ENCODE peak calls at places on chromosomes 5 and 9, in seven cellular contexts. One of them, this sample, is unnamed.

GRCh38 chr5:173231996-173232498 is 3.0 kb downstream of the NKX2-5 start:
- DNase-seq in fibroblast of lung: no peak
- DNase-seq in HFF-Myc: no peak
- DNase-seq in uterus: no peak
- DNase-seq in cardiac fibroblast: no peak
- DNase-seq in BJ: no peak
- DNase-seq in choroid plexus epithelial cell: no peak
- DNase-seq in this sample: no peak

GRCh38 chr5:97094579-97095317 is 47.7 kb downstream of the LIX1 start:
- DNase-seq in fibroblast of lung: no peak
- DNase-seq in HFF-Myc: no peak
- DNase-seq in uterus: no peak
- DNase-seq in cardiac fibroblast: no peak
- DNase-seq in BJ: no peak
- DNase-seq in choroid plexus epithelial cell: no peak
- DNase-seq in this sample: no peak

GRCh38 chr9:95266649-95267048 is 50.9 kb downstream of the FANCC start:
- DNase-seq in fibroblast of lung: no peak
- DNase-seq in HFF-Myc: no peak
- DNase-seq in uterus: no peak
- DNase-seq in cardiac fibroblast: no peak
- DNase-seq in BJ: no peak
- DNase-seq in choroid plexus epithelial cell: no peak
- DNase-seq in this sample: no peak

GRCh38 chr9:137172907-137173794 is 1.3 kb upstream of the TMEM210 start:
- DNase-seq in fibroblast of lung: no peak
- DNase-seq in HFF-Myc: no peak
- DNase-seq in uterus: no peak
- DNase-seq in cardiac fibroblast: no peak
- DNase-seq in BJ: no peak
- DNase-seq in choroid plexus epithelial cell: no peak
- DNase-seq in this sample: no peak

GRCh38 chr9:34809504-34810186 is 99.7 kb upstream of the CCL21 start:
- DNase-seq in fibroblast of lung: peak; percentile 3
- DNase-seq in HFF-Myc: no peak
- DNase-seq in uterus: no peak
- DNase-seq in cardiac fibroblast: peak; percentile 18
- DNase-seq in BJ: no peak
- DNase-seq in choroid plexus epithelial cell: peak; percentile 21
- DNase-seq in this sample: no peak

GRCh38 chr9:113634597-113635515 is 171.3 kb downstream of the RGS3 start:
- DNase-seq in fibroblast of lung: peak; percentile 44
- DNase-seq in HFF-Myc: no peak
- DNase-seq in uterus: no peak
- DNase-seq in cardiac fibroblast: no peak
- DNase-seq in BJ: no peak
- DNase-seq in choroid plexus epithelial cell: no peak
- DNase-seq in this sample: no peak

GRCh38 chr9:18122156-18122555 is 351.8 kb upstream of the ADAMTSL1 start:
- DNase-seq in fibroblast of lung: peak; percentile 12
- DNase-seq in HFF-Myc: peak; percentile 21
- DNase-seq in uterus: no peak
- DNase-seq in cardiac fibroblast: no peak
- DNase-seq in BJ: peak; percentile 9
- DNase-seq in choroid plexus epithelial cell: peak; percentile 34
- DNase-seq in this sample: no peak

GRCh38 chr9:131053896-131054295 is 42.4 kb upstream of the AIF1L start:
- DNase-seq in fibroblast of lung: no peak
- DNase-seq in HFF-Myc: no peak
- DNase-seq in uterus: no peak
- DNase-seq in cardiac fibroblast: no peak
- DNase-seq in BJ: no peak
- DNase-seq in choroid plexus epithelial cell: no peak
- DNase-seq in this sample: no peak

GRCh38 chr5:93583799-93584530 is 943 bp downstream of the NR2F1 start:
- DNase-seq in fibroblast of lung: peak; percentile 47
- DNase-seq in HFF-Myc: no peak
- DNase-seq in uterus: no peak
- DNase-seq in cardiac fibroblast: peak; percentile 55
- DNase-seq in BJ: no peak
- DNase-seq in choroid plexus epithelial cell: no peak
- DNase-seq in this sample: peak; percentile 86

GRCh38 chr5:132438931-132439330 is 51.6 kb downstream of the IRF1 start:
- DNase-seq in fibroblast of lung: no peak
- DNase-seq in HFF-Myc: no peak
- DNase-seq in uterus: peak; percentile 22
- DNase-seq in cardiac fibroblast: no peak
- DNase-seq in BJ: no peak
- DNase-seq in choroid plexus epithelial cell: no peak
- DNase-seq in this sample: peak; percentile 54

DNA sequence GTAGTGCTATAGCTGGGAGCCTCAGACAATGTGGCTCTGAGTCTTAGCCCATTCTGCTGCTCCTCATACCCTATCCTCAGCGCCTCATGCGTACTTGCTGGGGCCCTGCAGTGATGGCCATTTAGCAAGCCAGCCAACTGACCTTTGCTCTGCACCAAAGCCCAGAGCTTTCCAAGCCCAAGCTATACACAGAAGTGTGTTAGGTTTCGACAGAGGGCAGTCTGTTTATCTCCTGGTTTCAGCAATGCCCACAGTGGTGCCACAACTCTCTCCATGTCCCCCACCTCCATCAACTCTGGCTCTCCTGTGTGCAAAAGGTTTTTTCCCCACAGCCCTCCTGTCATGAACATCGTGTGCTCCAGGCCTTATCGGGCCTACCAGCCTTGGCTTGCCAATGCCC is 16.9 kb downstream of the GNG10 start:
- DNase-seq in fibroblast of lung: no peak
- DNase-seq in HFF-Myc: no peak
- DNase-seq in uterus: no peak
- DNase-seq in cardiac fibroblast: no peak
- DNase-seq in BJ: no peak
- DNase-seq in choroid plexus epithelial cell: no peak
- DNase-seq in this sample: no peak
- H3K4me3 ChIP-seq in fibroblast of lung: no peak overlapping the region
- H3K4me3 ChIP-seq in HFF-Myc: no peak overlapping the region
- H3K4me3 ChIP-seq in uterus: no peak overlapping the region
- H3K4me3 ChIP-seq in cardiac fibroblast: no peak overlapping the region
- H3K4me3 ChIP-seq in BJ: no peak overlapping the region
- H3K4me3 ChIP-seq in choroid plexus epithelial cell: no peak overlapping the region
- H3K4me3 ChIP-seq in this sample: no peak overlapping the region

DNA sequence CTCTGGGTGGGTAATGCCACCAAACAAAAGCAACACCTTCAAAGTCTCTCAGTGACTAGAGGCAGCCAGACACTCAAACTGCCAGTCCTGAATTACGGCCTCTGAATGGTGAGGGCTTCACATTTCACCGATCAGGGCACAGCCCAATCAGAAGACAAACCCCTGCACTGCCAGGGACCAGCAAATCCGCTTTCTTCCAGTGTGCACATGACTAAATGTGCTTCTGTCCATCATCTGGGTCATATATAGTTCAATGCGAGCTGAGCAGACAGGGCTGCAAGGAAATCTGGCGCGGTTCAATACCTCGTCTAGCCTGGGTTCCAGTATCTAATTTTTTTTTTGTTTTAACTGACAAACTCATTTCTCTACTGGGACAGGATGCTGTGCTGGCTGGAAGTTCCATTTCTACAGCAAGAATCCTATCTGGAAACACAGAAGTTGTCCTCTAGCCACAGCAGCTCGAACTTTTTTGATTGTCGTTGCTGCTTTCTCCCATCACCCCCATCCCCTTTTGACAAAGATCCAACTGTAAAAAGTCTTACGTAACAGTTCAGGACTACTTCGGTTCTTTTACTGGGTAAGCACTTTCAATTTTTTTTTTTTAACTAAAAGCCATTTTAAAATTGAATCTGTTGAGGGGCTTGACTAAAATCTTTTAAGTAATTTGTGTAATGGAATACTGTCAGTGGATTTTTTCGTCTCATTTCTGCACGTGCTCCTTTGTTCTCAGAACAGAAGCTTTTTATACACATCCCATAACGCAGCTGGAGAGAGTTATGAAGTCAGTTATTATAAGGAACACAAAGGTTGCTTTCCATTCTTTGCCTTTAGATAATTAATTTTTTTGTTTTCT is 112.7 kb downstream of the NR6A1 start:
- DNase-seq in fibroblast of lung: peak; percentile 94
- DNase-seq in HFF-Myc: peak; percentile 92
- DNase-seq in uterus: peak; percentile 24
- DNase-seq in cardiac fibroblast: peak; percentile 97
- DNase-seq in BJ: peak; percentile 82
- DNase-seq in choroid plexus epithelial cell: peak; percentile 99
- DNase-seq in this sample: peak; percentile 93
- H3K4me3 ChIP-seq in fibroblast of lung: peak overlapping the region; percentile 63
- H3K4me3 ChIP-seq in HFF-Myc: peak overlapping the region; percentile 49
- H3K4me3 ChIP-seq in uterus: peak overlapping the region; percentile 44
- H3K4me3 ChIP-seq in cardiac fibroblast: peak overlapping the region; percentile 45
- H3K4me3 ChIP-seq in BJ: peak overlapping the region; percentile 50
- H3K4me3 ChIP-seq in choroid plexus epithelial cell: peak overlapping the region; percentile 65
- H3K4me3 ChIP-seq in this sample: peak overlapping the region; percentile 66

DNA sequence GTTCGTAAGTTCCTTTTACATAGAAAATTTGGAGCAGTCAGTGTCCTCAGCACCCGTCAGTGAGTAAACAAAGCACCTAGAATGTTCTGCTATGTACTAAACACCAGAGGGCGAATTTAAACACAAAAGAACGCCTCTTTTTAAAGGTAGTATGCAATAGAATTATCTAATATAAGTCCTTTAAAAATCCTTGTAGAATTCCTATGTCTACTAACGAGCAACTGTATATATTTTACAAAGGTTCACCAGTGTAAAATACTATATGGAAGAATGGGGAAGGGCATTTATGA is 499 bp upstream of the TMEM232 start:
- DNase-seq in fibroblast of lung: no peak
- DNase-seq in HFF-Myc: no peak
- DNase-seq in uterus: no peak
- DNase-seq in cardiac fibroblast: no peak
- DNase-seq in BJ: no peak
- DNase-seq in choroid plexus epithelial cell: peak; percentile 17
- DNase-seq in this sample: no peak
- H3K4me3 ChIP-seq in fibroblast of lung: peak overlapping the region; percentile 44
- H3K4me3 ChIP-seq in HFF-Myc: peak overlapping the region; percentile 28
- H3K4me3 ChIP-seq in uterus: peak overlapping the region; percentile 28
- H3K4me3 ChIP-seq in cardiac fibroblast: no peak overlapping the region
- H3K4me3 ChIP-seq in BJ: peak overlapping the region; percentile 30
- H3K4me3 ChIP-seq in choroid plexus epithelial cell: peak overlapping the region; percentile 58
- H3K4me3 ChIP-seq in this sample: peak overlapping the region; percentile 35

GRCh38 chr9:87497604-87498045 is at the start of gene DAPK1:
- DNase-seq in fibroblast of lung: peak; percentile 34
- DNase-seq in HFF-Myc: no peak
- DNase-seq in uterus: peak; percentile 34
- DNase-seq in cardiac fibroblast: peak; percentile 33
- DNase-seq in BJ: no peak
- DNase-seq in choroid plexus epithelial cell: peak; percentile 38
- DNase-seq in this sample: peak; percentile 79
- H3K4me3 ChIP-seq in fibroblast of lung: peak within 1 kb of the TSS; percentile 32
- H3K4me3 ChIP-seq in HFF-Myc: peak within 1 kb of the TSS; percentile 42
- H3K4me3 ChIP-seq in uterus: peak within 1 kb of the TSS; percentile 83
- H3K4me3 ChIP-seq in cardiac fibroblast: peak within 1 kb of the TSS; percentile 89
- H3K4me3 ChIP-seq in BJ: peak within 1 kb of the TSS; percentile 48
- H3K4me3 ChIP-seq in choroid plexus epithelial cell: peak within 1 kb of the TSS; percentile 65
- H3K4me3 ChIP-seq in this sample: peak within 1 kb of the TSS; percentile 82

This sample was measured in MG63.